ENCODE peak calls at places on chromosome 9, in four cellular contexts. One of them, this sample, is unnamed.

GRCh38 chr9:3794005-3794404 is 268.2 kb upstream of the RFX3 start:
- DNase-seq in omental fat pad: no peak
- DNase-seq in brain microvascular endothelial cell: no peak
- DNase-seq in GM04504: no peak
- DNase-seq in this sample: no peak

GRCh38 chr9:106039151-106039935 is 345.0 kb downstream of the TMEM38B start:
- DNase-seq in GM04504: no peak
- DNase-seq in brain microvascular endothelial cell: no peak
- DNase-seq in omental fat pad: no peak
- DNase-seq in this sample: no peak

GRCh38 chr9:91483189-91483691 is 59.6 kb upstream of the NFIL3 start:
- DNase-seq in omental fat pad: no peak
- DNase-seq in brain microvascular endothelial cell: peak
- DNase-seq in GM04504: peak
- DNase-seq in this sample: peak

GRCh38 chr9:37421914-37422288 is 595 bp upstream of the GRHPR start:
- DNase-seq in omental fat pad: no peak
- DNase-seq in brain microvascular endothelial cell: no peak
- DNase-seq in GM04504: no peak
- DNase-seq in this sample: no peak

GRCh38 chr9:109063765-109064164 is 50.5 kb upstream of the CTNNAL1 start:
- DNase-seq in GM04504: no peak
- DNase-seq in omental fat pad: no peak
- DNase-seq in brain microvascular endothelial cell: peak
- DNase-seq in this sample: peak

GRCh38 chr9:109705515-109705914 is 74.5 kb upstream of the PALM2AKAP2 start:
- DNase-seq in GM04504: no peak
- DNase-seq in omental fat pad: no peak
- DNase-seq in brain microvascular endothelial cell: peak
- DNase-seq in this sample: no peak

GRCh38 chr9:18718393-18718792 is 244.4 kb downstream of the ADAMTSL1 start:
- DNase-seq in omental fat pad: no peak
- DNase-seq in GM04504: no peak
- DNase-seq in brain microvascular endothelial cell: no peak
- DNase-seq in this sample: no peak

GRCh38 chr9:86774101-86774500 is 173.2 kb downstream of the GAS1 start:
- DNase-seq in brain microvascular endothelial cell: no peak
- DNase-seq in omental fat pad: no peak
- DNase-seq in GM04504: no peak
- DNase-seq in this sample: no peak

GRCh38 chr9:78236511-78236950 is 656 bp downstream of the CEP78 start:
- DNase-seq in omental fat pad: no peak
- DNase-seq in GM04504: no peak
- DNase-seq in brain microvascular endothelial cell: peak
- DNase-seq in this sample: no peak

GRCh38 chr9:36788534-36788933 is 215.8 kb downstream of the MELK start:
- DNase-seq in brain microvascular endothelial cell: no peak
- DNase-seq in omental fat pad: no peak
- DNase-seq in GM04504: no peak
- DNase-seq in this sample: no peak

GRCh38 chr9:16268037-16269010 is 602.1 kb downstream of the BNC2 start:
- DNase-seq in brain microvascular endothelial cell: no peak
- DNase-seq in GM04504: no peak
- DNase-seq in omental fat pad: no peak
- DNase-seq in this sample: no peak

GRCh38 chr9:92538541-92538940 is 2.8 kb upstream of the ECM2 start:
- DNase-seq in brain microvascular endothelial cell: peak
- DNase-seq in GM04504: peak
- DNase-seq in omental fat pad: no peak
- DNase-seq in this sample: peak

GRCh38 chr9:38062498-38063362 is 6.3 kb downstream of the SHB start:
- DNase-seq in omental fat pad: no peak
- DNase-seq in brain microvascular endothelial cell: peak
- DNase-seq in GM04504: no peak
- DNase-seq in this sample: peak

GRCh38 chr9:105193560-105193959 is 50.9 kb upstream of the SLC44A1 start:
- DNase-seq in GM04504: no peak
- DNase-seq in brain microvascular endothelial cell: no peak
- DNase-seq in omental fat pad: no peak
- DNase-seq in this sample: no peak

GRCh38 chr9:34127035-34127948 is 794 bp upstream of the DCAF12 start:
- DNase-seq in GM04504: no peak
- DNase-seq in brain microvascular endothelial cell: no peak
- DNase-seq in omental fat pad: no peak
- DNase-seq in this sample: no peak

GRCh38 chr9:38091310-38092199 is 22.5 kb upstream of the SHB start:
- DNase-seq in omental fat pad: no peak
- DNase-seq in brain microvascular endothelial cell: no peak
- DNase-seq in GM04504: no peak
- DNase-seq in this sample: no peak

GRCh38 chr9:134539613-134540012 is 102.0 kb upstream of the COL5A1 start:
- DNase-seq in brain microvascular endothelial cell: no peak
- DNase-seq in omental fat pad: no peak
- DNase-seq in GM04504: no peak
- DNase-seq in this sample: no peak

GRCh38 chr9:16869140-16869903 is 1.1 kb downstream of the BNC2 start:
- DNase-seq in GM04504: no peak
- DNase-seq in brain microvascular endothelial cell: no peak
- DNase-seq in omental fat pad: no peak
- DNase-seq in this sample: no peak

GRCh38 chr9:37338218-37338617 is 84.3 kb upstream of the GRHPR start:
- DNase-seq in brain microvascular endothelial cell: no peak
- DNase-seq in omental fat pad: no peak
- DNase-seq in GM04504: no peak
- DNase-seq in this sample: no peak

GRCh38 chr9:134170525-134171315 is 6.4 kb upstream of the RNU6ATAC start:
- DNase-seq in brain microvascular endothelial cell: no peak
- DNase-seq in GM04504: no peak
- DNase-seq in omental fat pad: no peak
- DNase-seq in this sample: no peak

GRCh38 chr9:81499021-81499454 is 190.3 kb downstream of the TLE1 start:
- DNase-seq in GM04504: peak
- DNase-seq in brain microvascular endothelial cell: peak
- DNase-seq in omental fat pad: no peak
- DNase-seq in this sample: peak

GRCh38 chr9:128593039-128593438 is 40.7 kb downstream of the SPTAN1 start:
- DNase-seq in GM04504: no peak
- DNase-seq in omental fat pad: no peak
- DNase-seq in brain microvascular endothelial cell: no peak
- DNase-seq in this sample: no peak

GRCh38 chr9:95815153-95815552 is 60.3 kb upstream of the ERCC6L2 start:
- DNase-seq in brain microvascular endothelial cell: peak
- DNase-seq in GM04504: no peak
- DNase-seq in omental fat pad: no peak
- DNase-seq in this sample: peak

GRCh38 chr9:110446171-110446570 is 108.5 kb upstream of the TXNDC8 start:
- DNase-seq in omental fat pad: no peak
- DNase-seq in brain microvascular endothelial cell: no peak
- DNase-seq in GM04504: no peak
- DNase-seq in this sample: no peak

GRCh38 chr9:128552744-128553221 is 396 bp downstream of the SPTAN1 start:
- DNase-seq in GM04504: no peak
- DNase-seq in omental fat pad: no peak
- DNase-seq in brain microvascular endothelial cell: no peak
- DNase-seq in this sample: no peak

GRCh38 chr9:87878930-87879603 is 3.6 kb upstream of the SPATA31E1 start:
- DNase-seq in omental fat pad: no peak
- DNase-seq in GM04504: peak
- DNase-seq in brain microvascular endothelial cell: peak
- DNase-seq in this sample: peak

GRCh38 chr9:3508078-3508431 is 17.7 kb downstream of the RFX3 start:
- DNase-seq in brain microvascular endothelial cell: no peak
- DNase-seq in omental fat pad: no peak
- DNase-seq in GM04504: no peak
- DNase-seq in this sample: no peak

GRCh38 chr9:522658-523057 is 308.0 kb downstream of the DOCK8 start:
- DNase-seq in GM04504: no peak
- DNase-seq in brain microvascular endothelial cell: no peak
- DNase-seq in omental fat pad: no peak
- DNase-seq in this sample: no peak

GRCh38 chr9:5450360-5451051 is at the start of gene CD274:
- DNase-seq in GM04504: peak
- DNase-seq in brain microvascular endothelial cell: peak
- DNase-seq in omental fat pad: peak
- DNase-seq in this sample: peak

GRCh38 chr9:127129073-127129717 is 6.8 kb upstream of the ANGPTL2 start:
- DNase-seq in omental fat pad: no peak
- DNase-seq in GM04504: no peak
- DNase-seq in brain microvascular endothelial cell: no peak
- DNase-seq in this sample: no peak

GRCh38 chr9:132407196-132407595 is 556 bp upstream of the TTF1 start:
- DNase-seq in brain microvascular endothelial cell: no peak
- DNase-seq in GM04504: no peak
- DNase-seq in omental fat pad: no peak
- DNase-seq in this sample: no peak

GRCh38 chr9:15370496-15371464 is 51.9 kb upstream of the SNAPC3 start:
- DNase-seq in GM04504: no peak
- DNase-seq in omental fat pad: no peak
- DNase-seq in brain microvascular endothelial cell: no peak
- DNase-seq in this sample: no peak

GRCh38 chr9:95460627-95461164 is 56.1 kb downstream of the PTCH1 start:
- DNase-seq in GM04504: no peak
- DNase-seq in brain microvascular endothelial cell: no peak
- DNase-seq in omental fat pad: no peak
- DNase-seq in this sample: no peak

GRCh38 chr9:108050894-108051293 is 561.3 kb upstream of the KLF4 start:
- DNase-seq in GM04504: no peak
- DNase-seq in omental fat pad: no peak
- DNase-seq in brain microvascular endothelial cell: no peak
- DNase-seq in this sample: no peak

GRCh38 chr9:37939575-37940095 is 35.7 kb upstream of the SLC25A51 start:
- DNase-seq in GM04504: no peak
- DNase-seq in brain microvascular endothelial cell: no peak
- DNase-seq in omental fat pad: no peak
- DNase-seq in this sample: no peak

GRCh38 chr9:96249746-96250145 is 52.2 kb downstream of the HSD17B3 start:
- DNase-seq in GM04504: no peak
- DNase-seq in brain microvascular endothelial cell: no peak
- DNase-seq in omental fat pad: no peak
- DNase-seq in this sample: no peak